ENCODE peak calls at places on chromosomes 4 and X, in four cellular contexts. One of them, this sample, is unnamed.

GRCh38 chrX:17465201-17465600 is 90.2 kb downstream of the NHS start:
- DNase-seq in activated naive CD8-positive, alpha-beta T cell treated with anti-CD3 and anti-CD28 coated beads, Interleukin-2, amount 50 U/mL, for 24 hours: no peak
- DNase-seq in small intestine: no peak
- DNase-seq in mesothelial cell of epicardium: no peak
- DNase-seq in this sample: no peak

GRCh38 chrX:134528936-134529335 is 69.0 kb downstream of the HPRT1 start:
- DNase-seq in activated naive CD8-positive, alpha-beta T cell treated with anti-CD3 and anti-CD28 coated beads, Interleukin-2, amount 50 U/mL, for 24 hours: no peak
- DNase-seq in small intestine: peak
- DNase-seq in mesothelial cell of epicardium: no peak
- DNase-seq in this sample: no peak

GRCh38 chr4:2459589-2460349 is 9.1 kb upstream of the RNF4 start:
- DNase-seq in activated naive CD8-positive, alpha-beta T cell treated with anti-CD3 and anti-CD28 coated beads, Interleukin-2, amount 50 U/mL, for 24 hours: no peak
- DNase-seq in small intestine: no peak
- DNase-seq in mesothelial cell of epicardium: no peak
- DNase-seq in this sample: no peak

GRCh38 chrX:45200741-45201234 is at the start of gene DIPK2B:
- DNase-seq in activated naive CD8-positive, alpha-beta T cell treated with anti-CD3 and anti-CD28 coated beads, Interleukin-2, amount 50 U/mL, for 24 hours: no peak
- DNase-seq in small intestine: no peak
- DNase-seq in mesothelial cell of epicardium: no peak
- DNase-seq in this sample: peak

GRCh38 chr4:123553733-123554132 is 157.1 kb downstream of the SPRY1 start:
- DNase-seq in activated naive CD8-positive, alpha-beta T cell treated with anti-CD3 and anti-CD28 coated beads, Interleukin-2, amount 50 U/mL, for 24 hours: no peak
- DNase-seq in small intestine: peak
- DNase-seq in mesothelial cell of epicardium: no peak
- DNase-seq in this sample: no peak

GRCh38 chr4:56691425-56691824 is 10.3 kb upstream of the HOPX start:
- DNase-seq in activated naive CD8-positive, alpha-beta T cell treated with anti-CD3 and anti-CD28 coated beads, Interleukin-2, amount 50 U/mL, for 24 hours: no peak
- DNase-seq in small intestine: no peak
- DNase-seq in mesothelial cell of epicardium: no peak
- DNase-seq in this sample: no peak

GRCh38 chr4:77959566-77960338 is 97.1 kb downstream of the MRPL1 start:
- DNase-seq in activated naive CD8-positive, alpha-beta T cell treated with anti-CD3 and anti-CD28 coated beads, Interleukin-2, amount 50 U/mL, for 24 hours: no peak
- DNase-seq in small intestine: peak
- DNase-seq in mesothelial cell of epicardium: no peak
- DNase-seq in this sample: no peak

GRCh38 chr4:143616771-143617170 is 83.7 kb downstream of the FREM3 start:
- DNase-seq in activated naive CD8-positive, alpha-beta T cell treated with anti-CD3 and anti-CD28 coated beads, Interleukin-2, amount 50 U/mL, for 24 hours: peak
- DNase-seq in small intestine: no peak
- DNase-seq in mesothelial cell of epicardium: no peak
- DNase-seq in this sample: no peak

GRCh38 chr4:95929448-95930064 is 89.7 kb downstream of the PDHA2 start:
- DNase-seq in activated naive CD8-positive, alpha-beta T cell treated with anti-CD3 and anti-CD28 coated beads, Interleukin-2, amount 50 U/mL, for 24 hours: no peak
- DNase-seq in small intestine: no peak
- DNase-seq in mesothelial cell of epicardium: no peak
- DNase-seq in this sample: no peak

GRCh38 chrX:141619336-141619735 is 29.8 kb downstream of the SPANXA2 start:
- DNase-seq in activated naive CD8-positive, alpha-beta T cell treated with anti-CD3 and anti-CD28 coated beads, Interleukin-2, amount 50 U/mL, for 24 hours: no peak
- DNase-seq in small intestine: no peak
- DNase-seq in mesothelial cell of epicardium: no peak
- DNase-seq in this sample: no peak

GRCh38 chrX:118935352-118935751 is 39.1 kb upstream of the LONRF3 start:
- DNase-seq in activated naive CD8-positive, alpha-beta T cell treated with anti-CD3 and anti-CD28 coated beads, Interleukin-2, amount 50 U/mL, for 24 hours: no peak
- DNase-seq in small intestine: no peak
- DNase-seq in mesothelial cell of epicardium: no peak
- DNase-seq in this sample: no peak

GRCh38 chrX:119694601-119695534 is 1.9 kb upstream of the SEPTIN6 start:
- DNase-seq in activated naive CD8-positive, alpha-beta T cell treated with anti-CD3 and anti-CD28 coated beads, Interleukin-2, amount 50 U/mL, for 24 hours: no peak
- DNase-seq in small intestine: no peak
- DNase-seq in mesothelial cell of epicardium: no peak
- DNase-seq in this sample: no peak

GRCh38 chr4:122170775-122171174 is 18.6 kb downstream of the BLTP1 start:
- DNase-seq in activated naive CD8-positive, alpha-beta T cell treated with anti-CD3 and anti-CD28 coated beads, Interleukin-2, amount 50 U/mL, for 24 hours: no peak
- DNase-seq in small intestine: no peak
- DNase-seq in mesothelial cell of epicardium: no peak
- DNase-seq in this sample: no peak

GRCh38 chr4:109729563-109730293 is at the start of gene PLA2G12A:
- DNase-seq in activated naive CD8-positive, alpha-beta T cell treated with anti-CD3 and anti-CD28 coated beads, Interleukin-2, amount 50 U/mL, for 24 hours: peak
- DNase-seq in small intestine: peak
- DNase-seq in mesothelial cell of epicardium: peak
- DNase-seq in this sample: peak

GRCh38 chr4:122450847-122451246 is 5.7 kb downstream of the IL2 start:
- DNase-seq in activated naive CD8-positive, alpha-beta T cell treated with anti-CD3 and anti-CD28 coated beads, Interleukin-2, amount 50 U/mL, for 24 hours: peak
- DNase-seq in small intestine: no peak
- DNase-seq in mesothelial cell of epicardium: no peak
- DNase-seq in this sample: no peak

GRCh38 chr4:125811892-125812291 is 497.1 kb downstream of the FAT4 start:
- DNase-seq in activated naive CD8-positive, alpha-beta T cell treated with anti-CD3 and anti-CD28 coated beads, Interleukin-2, amount 50 U/mL, for 24 hours: no peak
- DNase-seq in small intestine: no peak
- DNase-seq in mesothelial cell of epicardium: no peak
- DNase-seq in this sample: no peak

GRCh38 chr4:171334549-171334948 is 478.7 kb upstream of the GALNTL6 start:
- DNase-seq in activated naive CD8-positive, alpha-beta T cell treated with anti-CD3 and anti-CD28 coated beads, Interleukin-2, amount 50 U/mL, for 24 hours: no peak
- DNase-seq in small intestine: no peak
- DNase-seq in mesothelial cell of epicardium: no peak
- DNase-seq in this sample: no peak

GRCh38 chr4:9964884-9965283 is 56.4 kb downstream of the SLC2A9 start:
- DNase-seq in activated naive CD8-positive, alpha-beta T cell treated with anti-CD3 and anti-CD28 coated beads, Interleukin-2, amount 50 U/mL, for 24 hours: no peak
- DNase-seq in small intestine: no peak
- DNase-seq in mesothelial cell of epicardium: no peak
- DNase-seq in this sample: no peak

GRCh38 chr4:144174401-144175067 is 34.0 kb upstream of the GYPA start:
- DNase-seq in activated naive CD8-positive, alpha-beta T cell treated with anti-CD3 and anti-CD28 coated beads, Interleukin-2, amount 50 U/mL, for 24 hours: no peak
- DNase-seq in small intestine: peak
- DNase-seq in mesothelial cell of epicardium: no peak
- DNase-seq in this sample: no peak

GRCh38 chr4:148056879-148057278 is 325.0 kb downstream of the ARHGAP10 start:
- DNase-seq in activated naive CD8-positive, alpha-beta T cell treated with anti-CD3 and anti-CD28 coated beads, Interleukin-2, amount 50 U/mL, for 24 hours: peak
- DNase-seq in small intestine: peak
- DNase-seq in mesothelial cell of epicardium: no peak
- DNase-seq in this sample: no peak

This sample was measured in cardiac septum.